ENCODE peak calls at places on chromosomes 3 and 15, in six cellular contexts. One of them, this sample, is unnamed.

GRCh38 chr3:126367316-126367805 is 10.2 kb upstream of the KLF15 start:
- DNase-seq in mesendoderm: no peak
- DNase-seq in mesenchymal stem cell: no peak
- DNase-seq in IMR-90: no peak
- DNase-seq in trophoblast cell: no peak
- DNase-seq in H9: no peak
- DNase-seq in this sample: no peak

GRCh38 chr3:187130346-187131066 is 8.8 kb downstream of the RPL39L start:
- DNase-seq in IMR-90: peak
- DNase-seq in trophoblast cell: no peak
- DNase-seq in mesendoderm: no peak
- DNase-seq in mesenchymal stem cell: peak
- DNase-seq in H9: no peak
- DNase-seq in this sample: no peak

GRCh38 chr3:16085884-16086608 is 88.4 kb upstream of the GALNT15 start:
- DNase-seq in mesendoderm: no peak
- DNase-seq in trophoblast cell: no peak
- DNase-seq in mesenchymal stem cell: no peak
- DNase-seq in H9: no peak
- DNase-seq in IMR-90: no peak
- DNase-seq in this sample: no peak

GRCh38 chr15:63322541-63322940 is 45.1 kb downstream of the APH1B start:
- DNase-seq in H9: no peak
- DNase-seq in mesenchymal stem cell: peak
- DNase-seq in mesendoderm: no peak
- DNase-seq in IMR-90: peak
- DNase-seq in trophoblast cell: no peak
- DNase-seq in this sample: no peak

GRCh38 chr3:158916111-158916510 is 114.3 kb downstream of the MFSD1 start:
- DNase-seq in IMR-90: no peak
- DNase-seq in trophoblast cell: no peak
- DNase-seq in mesenchymal stem cell: no peak
- DNase-seq in H9: no peak
- DNase-seq in mesendoderm: no peak
- DNase-seq in this sample: no peak

GRCh38 chr3:32551087-32551486 is 19.6 kb downstream of the DYNC1LI1 start:
- DNase-seq in IMR-90: no peak
- DNase-seq in H9: no peak
- DNase-seq in trophoblast cell: no peak
- DNase-seq in mesendoderm: no peak
- DNase-seq in mesenchymal stem cell: no peak
- DNase-seq in this sample: no peak

GRCh38 chr15:78100886-78101285 is 8.5 kb downstream of the SH2D7 start:
- DNase-seq in mesendoderm: no peak
- DNase-seq in H9: no peak
- DNase-seq in mesenchymal stem cell: no peak
- DNase-seq in IMR-90: no peak
- DNase-seq in trophoblast cell: peak
- DNase-seq in this sample: no peak

GRCh38 chr3:141840737-141841544 is 35.5 kb upstream of the ATP1B3 start:
- DNase-seq in mesendoderm: peak
- DNase-seq in IMR-90: no peak
- DNase-seq in mesenchymal stem cell: no peak
- DNase-seq in trophoblast cell: no peak
- DNase-seq in H9: no peak
- DNase-seq in this sample: no peak

GRCh38 chr15:54840999-54841398 is 355.7 kb downstream of the RSL24D1 start:
- DNase-seq in trophoblast cell: no peak
- DNase-seq in mesendoderm: peak
- DNase-seq in H9: peak
- DNase-seq in mesenchymal stem cell: no peak
- DNase-seq in IMR-90: no peak
- DNase-seq in this sample: no peak

GRCh38 chr3:192850501-192850981 is 67.1 kb downstream of the MB21D2 start:
- DNase-seq in H9: no peak
- DNase-seq in mesendoderm: no peak
- DNase-seq in trophoblast cell: peak
- DNase-seq in mesenchymal stem cell: peak
- DNase-seq in IMR-90: peak
- DNase-seq in this sample: no peak

GRCh38 chr3:169311366-169311765 is 352.1 kb downstream of the MECOM start:
- DNase-seq in H9: no peak
- DNase-seq in mesendoderm: no peak
- DNase-seq in trophoblast cell: no peak
- DNase-seq in IMR-90: no peak
- DNase-seq in mesenchymal stem cell: no peak
- DNase-seq in this sample: no peak

GRCh38 chr15:29270976-29271375 is 1.4 kb upstream of the NSMCE3 start:
- DNase-seq in mesendoderm: no peak
- DNase-seq in mesenchymal stem cell: no peak
- DNase-seq in H9: no peak
- DNase-seq in IMR-90: peak
- DNase-seq in trophoblast cell: no peak
- DNase-seq in this sample: no peak

GRCh38 chr3:32200991-32201758 is 37.3 kb upstream of the CMTM8 start:
- DNase-seq in mesenchymal stem cell: no peak
- DNase-seq in H9: no peak
- DNase-seq in trophoblast cell: no peak
- DNase-seq in IMR-90: no peak
- DNase-seq in mesendoderm: no peak
- DNase-seq in this sample: no peak

GRCh38 chr3:107985496-107985895 is 105.3 kb downstream of the CD47 start:
- DNase-seq in mesenchymal stem cell: no peak
- DNase-seq in trophoblast cell: no peak
- DNase-seq in H9: no peak
- DNase-seq in mesendoderm: no peak
- DNase-seq in IMR-90: no peak
- DNase-seq in this sample: no peak

GRCh38 chr3:62497156-62497555 is 123.8 kb upstream of the FEZF2 start:
- DNase-seq in IMR-90: no peak
- DNase-seq in H9: no peak
- DNase-seq in mesendoderm: no peak
- DNase-seq in mesenchymal stem cell: no peak
- DNase-seq in trophoblast cell: no peak
- DNase-seq in this sample: no peak

GRCh38 chr15:85897818-85898717 is 103.3 kb upstream of the KLHL25 start:
- DNase-seq in mesendoderm: peak
- DNase-seq in trophoblast cell: no peak
- DNase-seq in mesenchymal stem cell: no peak
- DNase-seq in H9: peak
- DNase-seq in IMR-90: no peak
- DNase-seq in this sample: no peak

GRCh38 chr3:150097588-150097890 is 126.8 kb upstream of the PFN2 start:
- DNase-seq in H9: no peak
- DNase-seq in mesendoderm: no peak
- DNase-seq in trophoblast cell: no peak
- DNase-seq in IMR-90: peak
- DNase-seq in mesenchymal stem cell: peak
- DNase-seq in this sample: no peak

GRCh38 chr15:50053457-50053856 is 65.6 kb downstream of the ATP8B4 start:
- DNase-seq in mesendoderm: no peak
- DNase-seq in trophoblast cell: no peak
- DNase-seq in IMR-90: no peak
- DNase-seq in H9: no peak
- DNase-seq in mesenchymal stem cell: no peak
- DNase-seq in this sample: no peak

GRCh38 chr15:89472785-89473256 is 23.6 kb downstream of the RHCG start:
- DNase-seq in H9: peak
- DNase-seq in IMR-90: peak
- DNase-seq in trophoblast cell: peak
- DNase-seq in mesenchymal stem cell: peak
- DNase-seq in mesendoderm: peak
- DNase-seq in this sample: peak

GRCh38 chr3:51675201-51675611 is 4.2 kb downstream of the TEX264 start:
- DNase-seq in mesendoderm: no peak
- DNase-seq in H9: no peak
- DNase-seq in mesenchymal stem cell: no peak
- DNase-seq in trophoblast cell: no peak
- DNase-seq in IMR-90: peak
- DNase-seq in this sample: no peak
- H3K18ac ChIP-seq in mesendoderm: no peak
- H3K18ac ChIP-seq in H9: no peak
- H3K18ac ChIP-seq in mesenchymal stem cell: no peak
- H3K18ac ChIP-seq in trophoblast cell: no peak
- H3K18ac ChIP-seq in IMR-90: no peak
- H3K18ac ChIP-seq in this sample: no peak

GRCh38 chr3:65503776-65504175 is 534.9 kb downstream of the MAGI1 start:
- DNase-seq in mesenchymal stem cell: no peak
- DNase-seq in IMR-90: no peak
- DNase-seq in mesendoderm: no peak
- DNase-seq in H9: no peak
- DNase-seq in trophoblast cell: peak
- DNase-seq in this sample: no peak

GRCh38 chr3:65507446-65507845 is 531.3 kb downstream of the MAGI1 start:
- DNase-seq in mesendoderm: no peak
- DNase-seq in trophoblast cell: no peak
- DNase-seq in mesenchymal stem cell: no peak
- DNase-seq in H9: no peak
- DNase-seq in IMR-90: no peak
- DNase-seq in this sample: no peak

GRCh38 chr3:65508743-65509422 is 529.8 kb downstream of the MAGI1 start:
- DNase-seq in mesendoderm: peak
- DNase-seq in IMR-90: no peak
- DNase-seq in H9: no peak
- DNase-seq in trophoblast cell: no peak
- DNase-seq in mesenchymal stem cell: no peak
- DNase-seq in this sample: no peak
- H3K18ac ChIP-seq in mesendoderm: peak
- H3K18ac ChIP-seq in IMR-90: no peak
- H3K18ac ChIP-seq in H9: no peak
- H3K18ac ChIP-seq in trophoblast cell: peak
- H3K18ac ChIP-seq in mesenchymal stem cell: peak
- H3K18ac ChIP-seq in this sample: peak

GRCh38 chr3:111237906-111238305 is 166.3 kb downstream of the NECTIN3 start:
- DNase-seq in H9: no peak
- DNase-seq in mesendoderm: no peak
- DNase-seq in mesenchymal stem cell: no peak
- DNase-seq in IMR-90: no peak
- DNase-seq in trophoblast cell: no peak
- DNase-seq in this sample: no peak
- H3K18ac ChIP-seq in H9: no peak
- H3K18ac ChIP-seq in mesendoderm: no peak
- H3K18ac ChIP-seq in mesenchymal stem cell: no peak
- H3K18ac ChIP-seq in IMR-90: peak
- H3K18ac ChIP-seq in trophoblast cell: no peak
- H3K18ac ChIP-seq in this sample: no peak

GRCh38 chr3:76551739-76552138 is 488.2 kb upstream of the ROBO2 start:
- DNase-seq in IMR-90: no peak
- DNase-seq in mesendoderm: no peak
- DNase-seq in mesenchymal stem cell: no peak
- DNase-seq in H9: no peak
- DNase-seq in trophoblast cell: no peak
- DNase-seq in this sample: no peak
- H3K18ac ChIP-seq in IMR-90: no peak
- H3K18ac ChIP-seq in mesendoderm: no peak
- H3K18ac ChIP-seq in mesenchymal stem cell: peak
- H3K18ac ChIP-seq in H9: no peak
- H3K18ac ChIP-seq in trophoblast cell: no peak
- H3K18ac ChIP-seq in this sample: no peak

DNA sequence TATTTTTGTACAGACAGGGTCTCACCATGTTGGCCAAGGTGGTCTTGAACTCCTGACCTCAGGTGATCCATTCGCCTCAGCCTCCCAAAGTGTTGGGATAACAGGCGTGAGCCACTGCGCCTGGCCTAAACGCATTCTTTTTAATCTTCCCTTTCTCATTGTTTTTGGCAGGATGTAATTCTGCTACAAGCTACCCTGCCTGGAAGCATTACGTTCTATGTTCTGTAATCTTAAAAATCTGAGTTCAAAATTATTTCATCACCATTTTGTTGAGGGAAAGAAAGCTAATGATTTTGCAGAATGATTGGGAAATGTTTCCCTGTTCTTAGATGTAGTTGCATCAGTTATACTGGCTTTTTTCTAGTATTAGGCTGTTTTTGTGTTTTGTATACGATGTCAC is 71.5 kb downstream of the RGMA start:
- DNase-seq in H9: no peak
- DNase-seq in mesendoderm: no peak
- DNase-seq in mesenchymal stem cell: no peak
- DNase-seq in IMR-90: no peak
- DNase-seq in trophoblast cell: no peak
- DNase-seq in this sample: no peak
- H3K18ac ChIP-seq in H9: no peak
- H3K18ac ChIP-seq in mesendoderm: no peak
- H3K18ac ChIP-seq in mesenchymal stem cell: no peak
- H3K18ac ChIP-seq in IMR-90: no peak
- H3K18ac ChIP-seq in trophoblast cell: no peak
- H3K18ac ChIP-seq in this sample: no peak

GRCh38 chr3:97763586-97764148 is 891 bp upstream of the ARL6 start:
- DNase-seq in IMR-90: peak
- DNase-seq in H9: no peak
- DNase-seq in mesendoderm: peak
- DNase-seq in mesenchymal stem cell: no peak
- DNase-seq in trophoblast cell: no peak
- DNase-seq in this sample: no peak
- H3K18ac ChIP-seq in IMR-90: peak
- H3K18ac ChIP-seq in H9: no peak
- H3K18ac ChIP-seq in mesendoderm: no peak
- H3K18ac ChIP-seq in mesenchymal stem cell: no peak
- H3K18ac ChIP-seq in trophoblast cell: no peak
- H3K18ac ChIP-seq in this sample: no peak

This sample was measured in neuronal stem cell.